ENCODE peak calls at places on chromosomes 7 and 10, in six cellular contexts. One of them, this sample, is unnamed. For H3K4me1, the result is how much of the 10 kb centered on the place peaks cover.

GRCh38 chr7:99030145-99030856 is 113.6 kb downstream of the SMURF1 start:
- DNase-seq in fibroblast of lung: no peak
- DNase-seq in right lobe of liver: no peak
- DNase-seq in gastrocnemius medialis: no peak
- DNase-seq in HCT116: no peak
- DNase-seq in uterus: no peak
- DNase-seq in this sample: no peak

GRCh38 chr7:113321201-113321600 is 202.8 kb upstream of the SMIM30 start:
- DNase-seq in fibroblast of lung: no peak
- DNase-seq in right lobe of liver: no peak
- DNase-seq in gastrocnemius medialis: no peak
- DNase-seq in HCT116: no peak
- DNase-seq in uterus: no peak
- DNase-seq in this sample: no peak

GRCh38 chr7:79806161-79806734 is 328.4 kb upstream of the GNAI1 start:
- DNase-seq in fibroblast of lung: peak
- DNase-seq in right lobe of liver: no peak
- DNase-seq in gastrocnemius medialis: no peak
- DNase-seq in HCT116: peak
- DNase-seq in uterus: no peak
- DNase-seq in this sample: no peak

GRCh38 chr10:116769791-116770190 is 27.4 kb upstream of the HSPA12A start:
- DNase-seq in fibroblast of lung: peak
- DNase-seq in right lobe of liver: no peak
- DNase-seq in gastrocnemius medialis: no peak
- DNase-seq in HCT116: no peak
- DNase-seq in uterus: no peak
- DNase-seq in this sample: no peak

GRCh38 chr7:46630031-46630430 is 709.0 kb upstream of the IGFBP3 start:
- DNase-seq in fibroblast of lung: peak
- DNase-seq in right lobe of liver: no peak
- DNase-seq in gastrocnemius medialis: no peak
- DNase-seq in HCT116: no peak
- DNase-seq in uterus: no peak
- DNase-seq in this sample: no peak

GRCh38 chr10:13453896-13454295 is 74.9 kb downstream of the BEND7 start:
- DNase-seq in fibroblast of lung: no peak
- DNase-seq in right lobe of liver: no peak
- DNase-seq in gastrocnemius medialis: no peak
- DNase-seq in HCT116: no peak
- DNase-seq in uterus: no peak
- DNase-seq in this sample: no peak

GRCh38 chr10:104036518-104037260 is 49.0 kb downstream of the COL17A1 start:
- DNase-seq in fibroblast of lung: no peak
- DNase-seq in right lobe of liver: no peak
- DNase-seq in gastrocnemius medialis: no peak
- DNase-seq in HCT116: no peak
- DNase-seq in uterus: no peak
- DNase-seq in this sample: no peak

GRCh38 chr7:78039791-78040776 is 241.5 kb downstream of the PHTF2 start:
- DNase-seq in fibroblast of lung: peak
- DNase-seq in right lobe of liver: no peak
- DNase-seq in gastrocnemius medialis: no peak
- DNase-seq in HCT116: peak
- DNase-seq in uterus: no peak
- DNase-seq in this sample: no peak

GRCh38 chr7:75881436-75882095 is 2.7 kb downstream of the RHBDD2 start:
- DNase-seq in fibroblast of lung: no peak
- DNase-seq in right lobe of liver: no peak
- DNase-seq in gastrocnemius medialis: no peak
- DNase-seq in HCT116: no peak
- DNase-seq in uterus: no peak
- DNase-seq in this sample: no peak

GRCh38 chr10:65358565-65358964 is 1567.3 kb upstream of the LRRTM3 start:
- DNase-seq in fibroblast of lung: peak
- DNase-seq in right lobe of liver: no peak
- DNase-seq in gastrocnemius medialis: no peak
- DNase-seq in HCT116: peak
- DNase-seq in uterus: no peak
- DNase-seq in this sample: no peak

GRCh38 chr10:21831986-21832735 is 171.4 kb downstream of the DNAJC1 start:
- DNase-seq in fibroblast of lung: peak
- DNase-seq in right lobe of liver: no peak
- DNase-seq in gastrocnemius medialis: no peak
- DNase-seq in HCT116: no peak
- DNase-seq in uterus: no peak
- DNase-seq in this sample: no peak

GRCh38 chr7:42750142-42750541 is 161.7 kb downstream of the C7orf25 start:
- DNase-seq in fibroblast of lung: no peak
- DNase-seq in right lobe of liver: no peak
- DNase-seq in gastrocnemius medialis: no peak
- DNase-seq in HCT116: no peak
- DNase-seq in uterus: no peak
- DNase-seq in this sample: no peak

GRCh38 chr7:67916571-67916970 is 919.9 kb downstream of the TYW1 start:
- DNase-seq in fibroblast of lung: no peak
- DNase-seq in right lobe of liver: no peak
- DNase-seq in gastrocnemius medialis: no peak
- DNase-seq in HCT116: no peak
- DNase-seq in uterus: no peak
- DNase-seq in this sample: no peak

GRCh38 chr7:2641406-2642393 is 9.9 kb downstream of the TTYH3 start:
- DNase-seq in fibroblast of lung: peak
- DNase-seq in right lobe of liver: peak
- DNase-seq in gastrocnemius medialis: peak
- DNase-seq in HCT116: no peak
- DNase-seq in uterus: peak
- DNase-seq in this sample: peak

GRCh38 chr10:126511917-126512487 is 123.7 kb upstream of the ADAM12 start:
- DNase-seq in fibroblast of lung: peak
- DNase-seq in right lobe of liver: no peak
- DNase-seq in gastrocnemius medialis: no peak
- DNase-seq in HCT116: no peak
- DNase-seq in uterus: no peak
- DNase-seq in this sample: no peak

GRCh38 chr10:91691255-91691654 is 58.4 kb upstream of the PPP1R3C start:
- DNase-seq in fibroblast of lung: no peak
- DNase-seq in right lobe of liver: no peak
- DNase-seq in gastrocnemius medialis: no peak
- DNase-seq in HCT116: no peak
- DNase-seq in uterus: no peak
- DNase-seq in this sample: no peak

GRCh38 chr10:5477948-5478693 is 21.2 kb downstream of the CALML5 start:
- DNase-seq in fibroblast of lung: no peak
- DNase-seq in right lobe of liver: no peak
- DNase-seq in gastrocnemius medialis: no peak
- DNase-seq in HCT116: no peak
- DNase-seq in uterus: no peak
- DNase-seq in this sample: no peak

DNA sequence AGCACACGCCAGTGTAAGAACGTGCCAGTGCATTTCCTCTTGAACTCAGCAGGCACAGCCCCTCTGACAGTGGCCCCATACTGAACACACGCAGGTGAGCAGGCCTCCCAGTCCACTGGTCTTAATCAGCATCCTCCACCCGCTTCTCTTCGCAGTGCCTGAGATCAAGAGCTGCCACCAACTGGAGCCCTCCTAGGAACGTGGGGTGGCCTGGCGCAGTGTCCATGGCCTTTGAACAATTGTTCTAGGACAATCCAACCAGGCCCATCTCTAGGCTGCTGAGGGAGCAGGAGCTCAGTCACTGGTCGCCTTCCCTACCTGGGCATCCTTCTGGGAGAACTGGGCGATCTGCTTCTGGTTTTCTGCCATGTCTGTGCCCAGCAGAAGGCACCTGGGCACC is 15.2 kb downstream of the PYROXD2 start:
- DNase-seq in fibroblast of lung: no peak
- DNase-seq in right lobe of liver: no peak
- DNase-seq in gastrocnemius medialis: no peak
- DNase-seq in HCT116: no peak
- DNase-seq in uterus: no peak
- DNase-seq in this sample: no peak
- H3K27ac ChIP-seq in fibroblast of lung: no peak
- H3K27ac ChIP-seq in right lobe of liver: no peak
- H3K27ac ChIP-seq in gastrocnemius medialis: no peak
- H3K27ac ChIP-seq in HCT116: no peak
- H3K27ac ChIP-seq in uterus: no peak
- H3K27ac ChIP-seq in this sample: no peak

GRCh38 chr7:102286237-102287081 is at the start of gene SH2B2:
- DNase-seq in fibroblast of lung: peak
- DNase-seq in right lobe of liver: peak
- DNase-seq in gastrocnemius medialis: peak
- DNase-seq in HCT116: no peak
- DNase-seq in uterus: peak
- DNase-seq in this sample: peak

GRCh38 chr7:102287465-102288146 is 938 bp downstream of the SH2B2 start:
- DNase-seq in fibroblast of lung: peak
- DNase-seq in right lobe of liver: peak
- DNase-seq in gastrocnemius medialis: peak
- DNase-seq in HCT116: no peak
- DNase-seq in uterus: peak
- DNase-seq in this sample: peak

GRCh38 chr7:102289051-102289450 is 2.4 kb downstream of the SH2B2 start:
- DNase-seq in fibroblast of lung: no peak
- DNase-seq in right lobe of liver: no peak
- DNase-seq in gastrocnemius medialis: no peak
- DNase-seq in HCT116: no peak
- DNase-seq in uterus: no peak
- DNase-seq in this sample: no peak

GRCh38 chr7:102287082-102287464 is 405 bp downstream of the SH2B2 start:
- DNase-seq in fibroblast of lung: no peak
- DNase-seq in right lobe of liver: no peak
- DNase-seq in gastrocnemius medialis: no peak
- DNase-seq in HCT116: no peak
- DNase-seq in uterus: no peak
- DNase-seq in this sample: no peak

DNA sequence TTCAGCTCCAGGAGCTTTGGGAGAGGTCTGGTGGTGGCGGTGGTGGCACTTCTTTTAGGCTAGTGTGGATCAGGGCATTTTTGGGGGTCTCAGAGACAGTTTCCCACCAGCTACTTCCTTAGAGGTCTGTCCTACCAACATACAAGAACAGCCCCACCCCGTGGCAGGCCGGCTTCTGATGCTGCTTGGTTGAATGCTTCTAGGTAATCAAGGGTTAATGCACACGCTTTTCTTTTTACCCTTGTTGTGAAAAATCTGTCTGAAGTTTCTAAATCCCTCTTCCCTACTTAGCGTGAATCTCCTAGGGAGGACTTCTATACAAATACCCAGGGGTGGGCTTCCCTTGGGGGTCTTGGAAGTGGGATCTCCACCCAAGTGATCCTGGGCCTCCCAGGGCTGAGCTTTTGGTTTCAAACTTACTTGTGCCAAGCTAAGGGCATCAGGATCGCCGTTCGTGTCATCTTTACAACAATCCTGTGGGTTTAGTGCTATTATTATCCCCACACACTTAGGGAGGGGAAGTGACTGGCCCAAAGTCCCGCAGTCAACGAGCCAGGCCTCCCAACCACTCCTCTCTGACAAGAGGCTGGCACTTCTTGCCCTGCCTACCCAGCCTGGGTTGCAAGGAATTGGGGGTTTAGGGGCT is 1.7 kb downstream of the SH2B2 start:
- DNase-seq in fibroblast of lung: no peak
- DNase-seq in right lobe of liver: no peak
- DNase-seq in gastrocnemius medialis: no peak
- DNase-seq in HCT116: no peak
- DNase-seq in uterus: no peak
- DNase-seq in this sample: no peak
- TF ChIP-seq CTCF in fibroblast of lung: no peak
- TF ChIP-seq CTCF in right lobe of liver: no peak
- TF ChIP-seq CTCF in gastrocnemius medialis: no peak
- TF ChIP-seq CTCF in HCT116: no peak
- TF ChIP-seq CTCF in uterus: no peak
- TF ChIP-seq CTCF in this sample: no peak

GRCh38 chr7:30470163-30470770 is 8.3 kb downstream of the NOD1 start:
- DNase-seq in fibroblast of lung: peak
- DNase-seq in right lobe of liver: no peak
- DNase-seq in gastrocnemius medialis: peak
- DNase-seq in HCT116: no peak
- DNase-seq in uterus: peak
- DNase-seq in this sample: peak

GRCh38 chr7:30472771-30473392 is 5.7 kb downstream of the NOD1 start:
- DNase-seq in fibroblast of lung: peak
- DNase-seq in right lobe of liver: no peak
- DNase-seq in gastrocnemius medialis: no peak
- DNase-seq in HCT116: no peak
- DNase-seq in uterus: no peak
- DNase-seq in this sample: peak

GRCh38 chr7:30472081-30472770 is 6.4 kb downstream of the NOD1 start:
- DNase-seq in fibroblast of lung: no peak
- DNase-seq in right lobe of liver: no peak
- DNase-seq in gastrocnemius medialis: no peak
- DNase-seq in HCT116: no peak
- DNase-seq in uterus: no peak
- DNase-seq in this sample: peak

GRCh38 chr7:30470783-30471182 is 7.8 kb downstream of the NOD1 start:
- DNase-seq in fibroblast of lung: peak
- DNase-seq in right lobe of liver: no peak
- DNase-seq in gastrocnemius medialis: no peak
- DNase-seq in HCT116: no peak
- DNase-seq in uterus: peak
- DNase-seq in this sample: no peak

DNA sequence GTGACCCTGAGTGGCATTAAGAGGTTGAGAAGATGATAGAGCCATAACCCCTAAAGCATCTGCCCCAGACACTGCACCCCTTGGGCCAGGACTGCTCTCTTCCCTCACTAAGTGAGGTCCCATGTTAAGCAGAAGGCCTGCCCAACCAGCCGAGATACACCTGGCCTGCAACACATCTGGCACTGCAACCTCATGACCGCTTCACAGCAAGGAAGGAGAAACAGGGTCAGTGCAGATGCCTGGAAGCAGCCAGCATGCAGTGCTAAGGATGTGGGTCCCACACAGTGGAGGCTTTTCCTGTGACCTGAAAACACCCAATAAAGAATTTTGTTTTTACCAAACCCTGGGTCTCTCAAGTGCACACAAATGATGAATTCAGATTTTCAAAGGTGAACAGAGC is 7.4 kb downstream of the NOD1 start:
- DNase-seq in fibroblast of lung: no peak
- DNase-seq in right lobe of liver: no peak
- DNase-seq in gastrocnemius medialis: no peak
- DNase-seq in HCT116: no peak
- DNase-seq in uterus: peak
- DNase-seq in this sample: peak
- H3K4me1 ChIP-seq in fibroblast of lung: under half
- H3K4me1 ChIP-seq in right lobe of liver: under half
- H3K4me1 ChIP-seq in gastrocnemius medialis: half or more
- H3K4me1 ChIP-seq in HCT116: under half
- H3K4me1 ChIP-seq in uterus: under half
- H3K4me1 ChIP-seq in this sample: under half

GRCh38 chr10:123556736-123557135 is 109.4 kb upstream of the GPR26 start:
- DNase-seq in fibroblast of lung: no peak
- DNase-seq in right lobe of liver: no peak
- DNase-seq in gastrocnemius medialis: no peak
- DNase-seq in HCT116: no peak
- DNase-seq in uterus: no peak
- DNase-seq in this sample: no peak
- H3K27ac ChIP-seq in fibroblast of lung: no peak
- H3K27ac ChIP-seq in right lobe of liver: no peak
- H3K27ac ChIP-seq in gastrocnemius medialis: no peak
- H3K27ac ChIP-seq in HCT116: no peak
- H3K27ac ChIP-seq in uterus: no peak
- H3K27ac ChIP-seq in this sample: no peak

This sample was measured in ascending aorta.